ENCODE peak calls at places on chromosomes 1 and 21, in five cellular contexts. H is fibroblast of lung, W is cardiac muscle cell, L is gastrocnemius medialis, T is neural crest cell. N is an unnamed sample.

GRCh38 chr1:45299981-45300668 is 26.6 kb upstream of the HPDL start:
- DNase-seq in T (peak; percentile 33), H (peak; percentile 87), W (peak; percentile 90), L (no peak), N (peak; percentile 29)

GRCh38 chr21:29077651-29078090 is 4.2 kb upstream of the CCT8 start:
- DNase-seq in W (peak; percentile 58), L (no peak), T (no peak), H (peak; percentile 58), N (no peak)

GRCh38 chr1:45622267-45622890 is 1.5 kb downstream of the CCDC17 start:
- DNase-seq in W (peak; percentile 15), H (no peak), L (no peak), T (no peak), N (no peak)

GRCh38 chr1:213409208-213409631 is 358.2 kb downstream of the RPS6KC1 start:
- DNase-seq in L (no peak), H (no peak), W (no peak), T (no peak), N (no peak)

GRCh38 chr1:12405325-12406217 is 175.7 kb downstream of the VPS13D start:
- DNase-seq in H (peak; percentile 58), T (no peak), W (peak; percentile 83), L (no peak), N (no peak)

GRCh38 chr1:111221633-111222286 is 5.8 kb upstream of the CHI3L2 start:
- DNase-seq in L (no peak), W (peak; percentile 57), T (no peak), H (peak; percentile 14), N (no peak)

GRCh38 chr1:196060539-196060938 is 547.7 kb downstream of the KCNT2 start:
- DNase-seq in H (no peak), T (no peak), L (no peak), W (no peak), N (no peak)

GRCh38 chr1:31413405-31414005 is 492 bp downstream of the SERINC2 start:
- DNase-seq in H (peak; percentile 58), L (peak; percentile 81), W (peak; percentile 39), T (peak; percentile 43), N (peak; percentile 80)

GRCh38 chr1:244273845-244274619 is 177.7 kb downstream of the ADSS2 start:
- DNase-seq in T (no peak), L (peak; percentile 9), H (peak; percentile 99), W (peak; percentile 99), N (no peak)

GRCh38 chr1:32742956-32743355 is 40.4 kb upstream of the SYNC start:
- DNase-seq in L (no peak), H (no peak), W (no peak), T (no peak), N (no peak)

GRCh38 chr1:51945591-51945990 is 44.9 kb downstream of the RAB3B start:
- DNase-seq in T (no peak), L (no peak), H (peak; percentile 68), W (peak; percentile 42), N (no peak)

GRCh38 chr21:46622226-46622625 is 13.2 kb upstream of the PRMT2 start:
- DNase-seq in L (no peak), W (peak; percentile 49), H (no peak), T (peak; percentile 56), N (no peak)

GRCh38 chr1:52955129-52955970 is 28.3 kb downstream of the SCP2 start:
- DNase-seq in L (no peak), W (peak; percentile 88), T (no peak), H (peak; percentile 67), N (no peak)

GRCh38 chr1:1371741-1372711 is 3.0 kb downstream of the AURKAIP1 start:
- DNase-seq in W (peak; percentile 60), H (peak; percentile 55), L (no peak), T (peak; percentile 89), N (peak; percentile 89)

GRCh38 chr1:188027613-188028012 is 1198.9 kb downstream of the PLA2G4A start:
- DNase-seq in H (peak; percentile 90), L (no peak), T (no peak), W (peak; percentile 82), N (no peak)

GRCh38 chr1:235642021-235642942 is 7.3 kb downstream of the GNG4 start:
- DNase-seq in W (peak; percentile 60), H (peak; percentile 51), L (no peak), T (no peak), N (no peak)

GRCh38 chr1:45381243-45381642 is 41.0 kb upstream of the MUTYH start:
- DNase-seq in L (no peak), T (no peak), H (no peak), W (peak; percentile 33), N (no peak)

GRCh38 chr1:100799954-100800612 is 80.5 kb downstream of the VCAM1 start:
- DNase-seq in H (no peak), L (no peak), W (peak; percentile 55), T (no peak), N (no peak)

GRCh38 chr1:157487430-157487829 is 64.9 kb downstream of the FCRL5 start:
- DNase-seq in T (no peak), W (no peak), H (no peak), L (no peak), N (no peak)

GRCh38 chr1:201750120-201750519 is 78.8 kb upstream of the IPO9 start:
- DNase-seq in L (no peak), W (no peak), H (no peak), T (no peak), N (no peak)

GRCh38 chr21:39182484-39183271 is 573 bp downstream of the PSMG1 start:
- DNase-seq in H (peak; percentile 42), W (peak; percentile 18), T (no peak), L (no peak), N (no peak)

GRCh38 chr21:33651965-33652680 is 9.8 kb downstream of the ITSN1 start:
- DNase-seq in H (no peak), W (no peak), L (no peak), T (no peak), N (no peak)

GRCh38 chr1:161085165-161085564 is 4.2 kb downstream of the NECTIN4 start:
- DNase-seq in L (no peak), T (no peak), H (no peak), W (peak; percentile 41), N (no peak)

GRCh38 chr1:36122463-36123025 is 2.5 kb downstream of the COL8A2 start:
- DNase-seq in T (no peak), L (no peak), W (no peak), H (no peak), N (no peak)

GRCh38 chr1:28640766-28641165 is 2.1 kb downstream of the TAF12 start:
- DNase-seq in W (peak; percentile 25), L (no peak), T (no peak), H (no peak), N (no peak)

GRCh38 chr1:28648493-28649238 is at the start of gene RNU11:
- DNase-seq in H (peak; percentile 99), T (peak; percentile 83), L (peak; percentile 85), W (peak; percentile 98), N (peak; percentile 79)

GRCh38 chr1:28642056-28642846 is 616 bp downstream of the TAF12 start:
- DNase-seq in H (no peak), W (peak; percentile 6), T (peak; percentile 6), L (no peak), N (no peak)

GRCh38 chr1:28646040-28646439 is 2.4 kb upstream of the RNU11 start:
- DNase-seq in T (no peak), H (no peak), W (peak; percentile 19), L (no peak), N (no peak)

DNA sequence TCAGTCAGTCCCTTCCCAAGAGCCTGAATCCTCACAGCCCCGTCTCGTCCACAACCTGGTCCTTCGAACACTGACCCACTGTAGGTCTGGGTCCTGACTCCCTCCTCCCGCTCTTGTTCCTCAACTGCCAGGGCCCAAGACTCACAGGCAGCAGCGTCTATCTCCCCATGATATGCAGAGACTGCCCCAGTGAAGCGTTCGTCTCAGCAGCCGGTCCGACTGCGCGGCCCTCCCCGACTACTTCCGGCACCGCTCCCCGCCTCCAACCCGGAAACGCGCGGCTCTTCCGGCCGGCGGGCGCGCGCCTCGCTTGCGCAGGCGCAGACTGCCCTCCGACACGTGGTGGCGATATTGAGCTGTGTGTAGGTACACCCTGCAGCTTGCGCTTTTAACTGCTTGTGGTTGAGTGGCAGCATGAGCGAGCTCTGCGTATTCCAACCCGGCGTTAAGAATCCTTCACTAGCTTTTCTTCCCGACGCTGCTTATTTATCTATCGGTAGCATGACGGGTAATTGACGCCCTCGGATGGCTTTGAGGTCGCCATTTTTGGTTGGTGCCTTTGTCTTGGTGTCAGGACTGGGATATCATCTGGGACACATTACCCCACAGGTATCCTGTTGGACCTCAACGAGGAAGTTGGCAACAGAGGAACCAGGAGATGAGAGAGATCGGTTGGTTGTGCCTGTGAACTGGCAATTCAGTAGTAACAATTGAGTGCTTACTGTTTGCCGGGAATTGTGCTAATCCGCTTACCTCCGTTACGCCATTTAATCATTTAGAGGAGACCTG is at the start of gene TAF12:
- DNase-seq in W (peak; percentile 97), H (peak; percentile 95), L (peak; percentile 84), T (peak; percentile 80), N (peak; percentile 92)
- TF ChIP-seq CTCF in W (peak; percentile 44), H (peak; percentile 24), L (peak; percentile 33), T (no peak), N (peak; percentile 40)

DNA sequence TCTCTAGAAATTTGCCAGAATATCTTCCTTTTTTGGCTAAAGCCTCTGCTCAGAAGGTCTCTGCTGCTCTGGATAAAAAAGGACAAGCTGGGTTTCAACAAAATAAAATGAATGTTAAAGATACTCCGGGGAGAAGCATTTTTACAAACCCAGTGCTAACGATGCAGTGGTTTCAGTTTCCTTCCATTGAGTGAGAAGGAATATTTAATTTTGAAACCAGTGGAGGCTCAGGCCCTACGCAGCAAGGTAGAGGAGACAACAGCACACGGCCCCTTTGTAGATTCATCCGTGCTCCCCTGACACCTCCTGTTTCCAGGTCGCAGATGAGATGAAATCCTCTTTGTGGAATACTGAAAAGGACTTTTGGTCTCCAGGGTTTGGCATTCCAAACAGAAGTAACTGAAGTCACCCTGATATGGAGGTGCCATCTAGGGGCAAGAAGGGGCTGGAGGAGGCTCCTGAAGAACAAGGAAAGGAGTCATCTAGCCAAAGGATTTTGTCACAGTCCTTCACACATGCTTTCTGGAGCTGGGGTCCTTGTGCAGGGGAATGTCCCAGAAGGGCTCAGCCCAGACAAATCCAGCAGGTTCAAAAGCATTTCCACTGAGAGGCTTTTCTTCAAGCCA is 65.7 kb upstream of the SYT6 start:
- DNase-seq in T (no peak), L (no peak), H (peak; percentile 29), W (peak; percentile 37), N (no peak)
- TF ChIP-seq CTCF in T (no peak), L (no peak), H (no peak), W (peak; percentile 43), N (no peak)

GRCh38 chr1:22286491-22286890 is 143.6 kb upstream of the WNT4 start:
- DNase-seq in W (no peak), H (no peak), T (no peak), L (no peak), N (no peak)
- TF ChIP-seq CTCF in W (no peak), H (no peak), T (no peak), L (no peak), N (no peak)

DNA sequence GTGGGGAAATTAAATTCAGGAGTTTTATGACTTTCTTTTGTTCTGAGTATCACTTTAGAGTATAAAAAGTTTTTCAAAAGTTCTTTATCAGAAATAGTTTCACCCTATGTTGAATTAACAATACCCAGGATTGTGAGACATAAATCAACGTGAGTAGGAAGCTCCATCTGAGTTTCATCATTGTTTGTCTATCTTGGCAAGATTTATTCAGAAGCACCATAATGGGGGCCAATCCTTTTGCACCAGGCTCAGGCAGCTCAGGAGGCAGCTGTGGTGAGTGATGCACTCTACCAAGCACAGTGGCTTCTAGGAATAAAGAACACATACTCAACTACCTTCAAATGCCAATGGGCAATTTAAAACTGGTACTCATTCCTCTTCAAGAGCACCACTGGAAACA is 12.0 kb downstream of the CREG1 start:
- DNase-seq in T (no peak), H (no peak), L (no peak), W (peak; percentile 50), N (no peak)
- TF ChIP-seq CTCF in T (no peak), H (no peak), L (no peak), W (no peak), N (no peak)